ENCODE peak calls at places on chromosome 10, in nine cellular contexts. K is neuronal stem cell; P is thyroid gland; W is HL-60; H is effector memory CD4-positive, alpha-beta T cell; T is endodermal cell; Q is CD4-positive, alpha-beta memory T cell; V is brain microvascular endothelial cell; B is colonic mucosa. O is an unnamed sample.

GRCh38 chr10:7412482-7413251 is 1.8 kb upstream of the SFMBT2 start:
- DNase-seq in K (no peak), B (peak; percentile 44), H (no peak), V (no peak), W (no peak), Q (no peak), T (peak; percentile 89), P (peak; percentile 67), O (no peak)

GRCh38 chr10:113297226-113297625 is 255.6 kb upstream of the HABP2 start:
- DNase-seq in Q (no peak), T (no peak), H (no peak), W (no peak), K (no peak), P (no peak), V (peak; percentile 51), B (no peak), O (no peak)

GRCh38 chr10:104230490-104230889 is 1.7 kb downstream of the CFAP43 start:
- DNase-seq in W (no peak), T (no peak), B (no peak), K (no peak), H (no peak), V (no peak), Q (no peak), P (no peak), O (no peak)

GRCh38 chr10:27504897-27505457 is 873 bp downstream of the RAB18 start:
- DNase-seq in Q (no peak), P (no peak), B (no peak), V (peak; percentile 20), W (no peak), K (no peak), T (no peak), H (no peak), O (no peak)

GRCh38 chr10:14669576-14669975 is 105.1 kb downstream of the FAM107B start:
- DNase-seq in P (no peak), T (no peak), B (no peak), V (no peak), W (no peak), K (no peak), Q (no peak), H (no peak), O (no peak)

GRCh38 chr10:63573068-63573697 is 52.0 kb downstream of the REEP3 start:
- DNase-seq in B (no peak), K (no peak), V (no peak), T (no peak), H (no peak), Q (peak; percentile 6), W (no peak), P (no peak), O (peak; percentile 51)

GRCh38 chr10:99370993-99371392 is 41.8 kb downstream of the CNNM1 start:
- DNase-seq in Q (no peak), B (no peak), P (no peak), V (no peak), H (no peak), W (no peak), T (no peak), K (peak; percentile 31), O (no peak)

GRCh38 chr10:120850911-120851865 is at the start of gene WDR11:
- DNase-seq in T (peak; percentile 97), V (peak; percentile 94), K (peak; percentile 79), W (peak; percentile 82), H (peak; percentile 40), Q (peak; percentile 67), P (peak; percentile 93), B (peak; percentile 91), O (peak; percentile 10)

GRCh38 chr10:70830185-70830584 is 14.4 kb downstream of the SGPL1 start:
- DNase-seq in K (no peak), W (no peak), T (no peak), V (no peak), H (no peak), P (no peak), Q (no peak), B (no peak), O (no peak)

GRCh38 chr10:4023997-4024396 is 239.0 kb upstream of the KLF6 start:
- DNase-seq in P (no peak), K (no peak), T (no peak), W (no peak), B (no peak), V (peak; percentile 67), Q (no peak), H (no peak), O (no peak)

GRCh38 chr10:95326396-95326795 is 35.6 kb upstream of the PDLIM1 start:
- DNase-seq in P (no peak), Q (no peak), T (no peak), V (no peak), K (no peak), B (no peak), H (no peak), W (no peak), O (no peak)

GRCh38 chr10:5078781-5079180 is 15.4 kb upstream of the AKR1C3 start:
- DNase-seq in P (peak; percentile 19), T (no peak), H (no peak), V (no peak), W (no peak), Q (no peak), B (no peak), K (no peak), O (no peak)

GRCh38 chr10:48542471-48543210 is 62.2 kb downstream of the ARHGAP22 start:
- DNase-seq in B (no peak), H (no peak), V (no peak), W (no peak), K (no peak), Q (no peak), P (peak; percentile 71), T (peak; percentile 52), O (no peak)

GRCh38 chr10:117249493-117250093 is 8.7 kb downstream of the SLC18A2 start:
- DNase-seq in T (no peak), P (no peak), B (no peak), K (no peak), V (no peak), W (no peak), Q (no peak), H (no peak), O (no peak)

GRCh38 chr10:79298403-79299244 is 48.6 kb upstream of the PPIF start:
- DNase-seq in P (no peak), V (peak; percentile 98), Q (no peak), K (no peak), B (peak; percentile 68), T (no peak), W (no peak), H (no peak), O (no peak)

GRCh38 chr10:48902096-48902495 is 37.5 kb downstream of the LRRC18 start:
- DNase-seq in B (no peak), W (no peak), T (peak; percentile 38), K (no peak), H (no peak), Q (no peak), V (no peak), P (no peak), O (no peak)

GRCh38 chr10:129946868-129947267 is 17.2 kb downstream of the EBF3 start:
- DNase-seq in Q (no peak), T (no peak), P (no peak), H (no peak), W (no peak), V (no peak), B (no peak), K (no peak), O (no peak)

GRCh38 chr10:101050206-101051069 is 11.4 kb upstream of the KAZALD1 start:
- DNase-seq in K (peak; percentile 76), W (no peak), T (peak; percentile 97), P (peak; percentile 58), H (peak; percentile 64), V (peak; percentile 33), Q (peak; percentile 81), B (peak; percentile 81), O (no peak)

GRCh38 chr10:121668336-121669009 is 70.2 kb upstream of the FGFR2 start:
- DNase-seq in H (no peak), T (peak; percentile 92), B (peak; percentile 24), K (no peak), Q (no peak), V (no peak), W (no peak), P (peak; percentile 89), O (no peak)

GRCh38 chr10:98485959-98486358 is 39.2 kb upstream of the HPS1 start:
- DNase-seq in H (no peak), B (no peak), T (no peak), Q (no peak), P (no peak), K (no peak), V (no peak), W (no peak), O (no peak)

GRCh38 chr10:119079572-119080520 is 771 bp downstream of the EIF3A start:
- DNase-seq in W (no peak), T (peak; percentile 73), H (peak; percentile 34), P (peak; percentile 83), V (peak; percentile 67), Q (peak; percentile 69), B (peak; percentile 75), K (peak; percentile 45), O (no peak)

GRCh38 chr10:6542999-6543430 is 37.1 kb downstream of the PRKCQ start:
- DNase-seq in Q (peak; percentile 76), H (peak; percentile 48), B (no peak), W (no peak), V (no peak), K (no peak), P (peak; percentile 26), T (peak; percentile 55), O (no peak)

GRCh38 chr10:131773321-131773988 is 127.4 kb upstream of the PPP2R2D start:
- DNase-seq in B (no peak), W (no peak), T (peak; percentile 36), K (no peak), H (no peak), V (no peak), P (no peak), Q (no peak), O (no peak)
- H3K27ac ChIP-seq in B (no peak overlapping the region), W (no peak overlapping the region), T (no peak overlapping the region), K (no peak overlapping the region), H (no peak overlapping the region), V (no peak overlapping the region), P (no peak overlapping the region), Q (no peak overlapping the region), O (no peak overlapping the region)

GRCh38 chr10:59126277-59126676 is 50.2 kb upstream of the PHYHIPL start:
- DNase-seq in P (no peak), T (peak; percentile 49), B (no peak), Q (no peak), W (no peak), V (no peak), K (peak; percentile 4), H (no peak), O (no peak)
- H3K27ac ChIP-seq in P (no peak overlapping the region), T (no peak overlapping the region), B (no peak overlapping the region), Q (no peak overlapping the region), W (no peak overlapping the region), V (no peak overlapping the region), K (peak overlapping the region; percentile 39), H (no peak overlapping the region), O (no peak overlapping the region)

GRCh38 chr10:24929056-24929544 is 23.3 kb downstream of the PRTFDC1 start:
- DNase-seq in K (no peak), W (no peak), H (no peak), T (no peak), B (no peak), P (no peak), V (peak; percentile 77), Q (no peak), O (peak; percentile 92)
- H3K27ac ChIP-seq in K (no peak overlapping the region), W (no peak overlapping the region), H (no peak overlapping the region), T (no peak overlapping the region), B (no peak overlapping the region), P (no peak overlapping the region), V (peak overlapping the region; percentile 24), Q (no peak overlapping the region), O (peak overlapping the region; percentile 91)

DNA sequence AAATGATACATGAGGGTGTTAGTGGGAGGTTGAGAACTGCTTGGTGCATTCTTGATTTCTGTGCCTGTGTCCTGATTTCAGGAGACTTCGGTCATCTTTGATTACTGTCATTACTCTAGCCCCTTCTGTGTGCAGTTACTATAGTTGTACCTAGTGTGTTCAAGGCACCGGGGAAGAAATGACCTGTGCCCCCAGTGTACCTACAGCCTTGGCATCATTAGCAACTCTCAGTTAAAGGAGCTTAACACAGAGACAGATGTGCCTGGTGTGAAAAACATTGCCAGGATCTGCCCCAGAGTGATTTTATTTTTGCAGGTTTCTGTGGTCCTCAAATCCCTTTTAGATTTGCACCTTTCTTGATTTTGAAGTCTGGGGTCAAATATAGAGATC is 62.2 kb downstream of the ARID5B start:
- DNase-seq in P (no peak), W (no peak), B (no peak), H (no peak), V (no peak), T (no peak), K (no peak), Q (no peak), O (no peak)
- H3K27ac ChIP-seq in P (no peak overlapping the region), W (no peak overlapping the region), B (peak overlapping the region; percentile 26), H (no peak overlapping the region), V (no peak overlapping the region), T (no peak overlapping the region), K (no peak overlapping the region), Q (peak overlapping the region; percentile 5), O (no peak overlapping the region)